ENCODE peak calls at places on chromosome 14, in six cellular contexts. X is neuronal stem cell, W is H9, I is trophoblast cell, F is H1, Z is IMR-90. V is an unnamed sample.

GRCh38 chr14:96424104-96424989 is 32.4 kb downstream of the AK7 start:
- DNase-seq in X (peak), I (peak), W (no peak), Z (peak), F (no peak), V (peak)

GRCh38 chr14:87745507-87746118 is 247.4 kb downstream of the GALC start:
- DNase-seq in Z (peak), W (peak), F (peak), I (peak), X (peak), V (peak)

GRCh38 chr14:74593241-74593985 is 18.6 kb downstream of the LTBP2 start:
- DNase-seq in F (no peak), I (no peak), X (no peak), W (no peak), Z (no peak), V (no peak)

GRCh38 chr14:93064411-93065271 is 51.1 kb downstream of the ITPK1 start:
- DNase-seq in X (no peak), W (no peak), I (no peak), F (no peak), Z (peak), V (no peak)

GRCh38 chr14:99889268-99889667 is 96.1 kb downstream of the EML1 start:
- DNase-seq in F (peak), I (no peak), X (peak), Z (no peak), W (peak), V (no peak)

GRCh38 chr14:101500061-101500460 is 61.2 kb upstream of the DIO3 start:
- DNase-seq in Z (no peak), X (no peak), I (no peak), W (no peak), F (no peak), V (no peak)

GRCh38 chr14:79404874-79405273 is 806.4 kb downstream of the DIO2 start:
- DNase-seq in X (no peak), W (no peak), Z (peak), F (no peak), I (no peak), V (no peak)

GRCh38 chr14:91835197-91835919 is 32.0 kb downstream of the TC2N start:
- DNase-seq in W (no peak), X (no peak), I (peak), Z (no peak), F (no peak), V (no peak)

GRCh38 chr14:56811596-56812363 is 1.5 kb upstream of the OTX2 start:
- DNase-seq in W (peak), X (no peak), Z (no peak), F (peak), I (no peak), V (no peak)

DNA sequence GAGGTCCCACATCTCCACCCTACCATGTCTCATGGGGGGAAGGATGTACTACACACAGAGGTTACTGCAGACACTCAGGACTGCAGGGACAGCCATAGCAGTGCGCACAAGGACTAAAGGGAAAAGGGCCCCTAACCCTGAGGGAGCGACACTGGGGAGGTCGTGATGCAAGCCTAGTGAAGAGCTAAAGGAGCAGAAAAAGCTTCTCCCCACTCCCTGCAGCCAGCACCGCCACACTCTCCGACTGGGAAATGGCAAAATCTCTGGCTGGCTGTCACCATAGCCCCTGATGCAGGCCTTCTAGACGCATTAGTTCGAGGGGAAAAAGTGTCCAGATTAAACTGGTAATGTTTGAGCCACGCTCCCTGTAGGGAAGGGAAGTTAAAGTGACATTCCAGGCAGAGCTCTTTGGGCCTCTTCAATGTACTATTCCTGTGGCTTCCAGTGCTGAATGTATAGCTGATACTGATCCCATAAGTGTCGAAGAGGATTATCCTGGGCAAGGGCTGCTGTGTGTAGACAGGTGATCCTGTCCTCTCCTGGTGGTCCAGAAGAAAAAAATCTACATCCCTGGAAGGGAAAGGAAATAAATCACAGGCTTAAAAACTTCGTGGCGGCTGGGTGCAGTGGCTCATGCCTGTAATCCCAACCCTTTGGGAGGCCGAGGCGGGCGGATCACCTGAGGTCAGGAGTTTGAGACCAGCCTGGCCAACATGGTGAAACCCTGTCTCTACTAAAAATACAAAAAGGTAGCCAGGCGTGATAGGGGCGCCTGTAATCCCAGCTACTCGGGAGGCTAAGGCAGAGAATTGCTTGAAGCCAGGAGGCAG is 5.4 kb downstream of the POMT2 start:
- DNase-seq in I (peak), W (no peak), Z (no peak), F (no peak), X (no peak), V (peak)
- H2AFZ ChIP-seq in I (peak), W (no peak), Z (peak), F (no peak), X (peak), V (no peak)

GRCh38 chr14:51242545-51243490 is 2.8 kb downstream of the TMX1 start:
- DNase-seq in I (no peak), X (no peak), F (no peak), W (peak), Z (no peak), V (no peak)
- H4K8ac ChIP-seq in I (no peak), X (no peak), F (no peak), W (no peak), Z (no peak), V (no peak)

DNA sequence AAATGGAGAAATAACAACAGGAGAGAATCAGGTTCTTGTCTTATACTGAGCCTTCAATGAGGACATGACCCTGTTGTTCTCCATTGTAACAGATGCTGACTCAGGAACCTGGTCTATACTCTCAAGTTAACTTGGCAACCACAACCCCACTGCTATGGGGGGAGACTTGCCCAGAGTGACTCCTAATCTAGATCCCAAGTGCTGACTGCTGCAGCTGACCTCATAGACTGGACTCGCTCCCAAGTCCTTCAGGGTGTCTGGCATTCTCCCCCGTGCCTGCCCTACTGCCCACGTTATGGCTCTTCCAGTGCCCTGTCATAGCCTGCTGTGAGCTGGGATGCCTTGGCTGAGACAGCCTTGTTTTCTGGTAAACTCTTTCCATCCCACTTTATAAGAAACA is 37.1 kb downstream of the NID2 start:
- DNase-seq in W (no peak), Z (peak), I (no peak), X (no peak), F (no peak), V (peak)
- H2AFZ ChIP-seq in W (no peak), Z (no peak), I (no peak), X (no peak), F (no peak), V (no peak)

GRCh38 chr14:37587881-37588666 is 7.0 kb downstream of the FOXA1 start:
- DNase-seq in Z (no peak), X (no peak), F (peak), I (no peak), W (peak), V (peak)
- H4K8ac ChIP-seq in Z (no peak), X (no peak), F (no peak), I (no peak), W (no peak), V (no peak)

GRCh38 chr14:75769047-75769685 is 108.1 kb downstream of the TTLL5 start:
- DNase-seq in X (no peak), W (no peak), I (no peak), F (no peak), Z (peak), V (no peak)

GRCh38 chr14:75771614-75772013 is 110.6 kb downstream of the TTLL5 start:
- DNase-seq in Z (no peak), I (no peak), W (no peak), X (no peak), F (no peak), V (no peak)

GRCh38 chr14:75770635-75771034 is 109.6 kb downstream of the TTLL5 start:
- DNase-seq in X (no peak), F (no peak), I (no peak), W (no peak), Z (no peak), V (no peak)
- H2AFZ ChIP-seq in X (no peak), F (no peak), I (no peak), W (no peak), Z (no peak), V (no peak)

GRCh38 chr14:52951730-52952481 is 1.1 kb upstream of the FERMT2 start:
- DNase-seq in Z (peak), I (peak), W (peak), X (no peak), F (no peak), V (peak)

GRCh38 chr14:52949711-52950409 is 990 bp downstream of the FERMT2 start:
- DNase-seq in W (no peak), I (peak), X (no peak), F (no peak), Z (peak), V (peak)

GRCh38 chr14:52949249-52949648 is 1.6 kb downstream of the FERMT2 start:
- DNase-seq in W (no peak), F (no peak), X (no peak), Z (no peak), I (no peak), V (no peak)

GRCh38 chr14:52950410-52950897 is 396 bp downstream of the FERMT2 start:
- DNase-seq in F (peak), I (peak), Z (peak), W (peak), X (peak), V (peak)

GRCh38 chr14:52950898-52951729 is at the start of gene FERMT2:
- DNase-seq in X (peak), Z (peak), I (peak), W (peak), F (peak), V (peak)
- H4K8ac ChIP-seq in X (no peak), Z (peak), I (peak), W (no peak), F (peak), V (peak)

GRCh38 chr14:24710403-24711063 is 76.5 kb upstream of the GZMB start:
- DNase-seq in I (peak), X (peak), Z (peak), W (peak), F (peak), V (peak)
- H2AFZ ChIP-seq in I (no peak), X (peak), Z (no peak), W (peak), F (peak), V (no peak)

GRCh38 chr14:39173198-39173597 is 1.9 kb upstream of the PNN start:
- DNase-seq in X (no peak), W (no peak), F (no peak), Z (no peak), I (no peak), V (no peak)

GRCh38 chr14:39176263-39177167 is 1.5 kb downstream of the PNN start:
- DNase-seq in Z (no peak), F (no peak), X (no peak), I (no peak), W (no peak), V (no peak)

GRCh38 chr14:39174560-39175444 is at the start of gene PNN:
- DNase-seq in X (peak), W (peak), Z (peak), I (peak), F (peak), V (peak)

GRCh38 chr14:39177168-39177545 is 2.1 kb downstream of the PNN start:
- DNase-seq in I (no peak), Z (no peak), X (no peak), F (no peak), W (no peak), V (no peak)

GRCh38 chr14:39175445-39176262 is 600 bp downstream of the PNN start:
- DNase-seq in X (no peak), I (peak), W (peak), F (no peak), Z (peak), V (no peak)
- H4K8ac ChIP-seq in X (no peak), I (peak), W (no peak), F (peak), Z (peak), V (peak)

GRCh38 chr14:67541448-67542387 is 8.6 kb downstream of the PLEKHH1 start:
- DNase-seq in X (no peak), W (peak), I (peak), F (peak), Z (no peak), V (no peak)

GRCh38 chr14:67536087-67536486 is 3.0 kb downstream of the PLEKHH1 start:
- DNase-seq in X (no peak), Z (no peak), W (no peak), I (no peak), F (no peak), V (no peak)

GRCh38 chr14:67537736-67538135 is 4.6 kb downstream of the PLEKHH1 start:
- DNase-seq in Z (no peak), F (no peak), W (no peak), I (no peak), X (no peak), V (no peak)

GRCh38 chr14:67538501-67538900 is 5.4 kb downstream of the PLEKHH1 start:
- DNase-seq in X (no peak), F (no peak), W (no peak), I (no peak), Z (no peak), V (no peak)

GRCh38 chr14:67539116-67539515 is 6.0 kb downstream of the PLEKHH1 start:
- DNase-seq in I (no peak), F (no peak), X (peak), W (no peak), Z (no peak), V (no peak)
- H2AFZ ChIP-seq in I (no peak), F (no peak), X (peak), W (no peak), Z (no peak), V (no peak)